ENCODE peak calls at places on chromosomes 12 and 14, in five cellular contexts. T, G, D, I and X are unnamed samples.

GRCh38 chr14:81331229-81332026 is 68.7 kb downstream of the STON2 start:
- DNase-seq in T (no peak), I (no peak), D (no peak), G (no peak), X (no peak)

GRCh38 chr12:89412665-89413064 is 60.4 kb upstream of the DUSP6 start:
- DNase-seq in G (no peak), D (no peak), I (no peak), T (no peak), X (no peak)

GRCh38 chr14:95496690-95497241 is 19.7 kb downstream of the SYNE3 start:
- DNase-seq in D (no peak), T (no peak), I (no peak), G (no peak), X (no peak)

GRCh38 chr12:65209655-65210043 is 40.3 kb downstream of the LEMD3 start:
- DNase-seq in D (no peak), I (no peak), G (no peak), T (no peak), X (no peak)

GRCh38 chr14:37230551-37231194 is 32.9 kb downstream of the MIPOL1 start:
- DNase-seq in T (no peak), D (peak; percentile 11), G (peak; percentile 90), I (no peak), X (no peak)

GRCh38 chr12:78192979-78193378 is 362.3 kb downstream of the NAV3 start:
- DNase-seq in T (no peak), G (no peak), D (no peak), I (no peak), X (no peak)

GRCh38 chr12:25677180-25677937 is 124.3 kb upstream of the LMNTD1 start:
- DNase-seq in I (no peak), D (no peak), G (no peak), T (no peak), X (no peak)

GRCh38 chr14:95701846-95702221 is 12.1 kb downstream of the TCL1A start:
- DNase-seq in I (no peak), D (no peak), G (no peak), T (no peak), X (no peak)

GRCh38 chr12:110253176-110253575 is 27.9 kb upstream of the ATP2A2 start:
- DNase-seq in D (peak; percentile 59), T (peak; percentile 33), G (no peak), I (no peak), X (no peak)

GRCh38 chr12:63845726-63846125 is 1.2 kb downstream of the SRGAP1 start:
- DNase-seq in I (no peak), T (peak; percentile 30), G (peak; percentile 88), D (peak; percentile 18), X (no peak)

GRCh38 chr12:93638954-93639353 is 38.2 kb upstream of the CRADD start:
- DNase-seq in D (no peak), G (no peak), T (no peak), I (no peak), X (no peak)

GRCh38 chr12:131537267-131537920 is 173.5 kb upstream of the SFSWAP start:
- DNase-seq in G (no peak), D (no peak), I (no peak), T (no peak), X (no peak)

GRCh38 chr14:102504302-102504950 is 5.2 kb downstream of the ANKRD9 start:
- DNase-seq in I (no peak), G (no peak), D (no peak), T (no peak), X (no peak)

GRCh38 chr12:47993491-47993890 is 10.8 kb downstream of the COL2A1 start:
- DNase-seq in T (no peak), I (no peak), G (no peak), D (no peak), X (no peak)

GRCh38 chr12:332581-333205 is 56.4 kb downstream of the KDM5A start:
- DNase-seq in I (no peak), T (no peak), D (no peak), G (no peak), X (no peak)

GRCh38 chr12:109715310-109716091 is 1.9 kb downstream of the FAM222A start:
- DNase-seq in I (no peak), D (peak; percentile 87), G (no peak), T (peak; percentile 51), X (no peak)

GRCh38 chr12:63319386-63319785 is 168.4 kb upstream of the AVPR1A start:
- DNase-seq in G (no peak), D (no peak), T (no peak), I (no peak), X (no peak)

GRCh38 chr14:51396222-51396815 is 156.3 kb downstream of the TMX1 start:
- DNase-seq in D (no peak), G (no peak), I (peak; percentile 46), T (peak; percentile 13), X (peak; percentile 78)

GRCh38 chr12:89353823-89354629 is 1.7 kb upstream of the DUSP6 start:
- DNase-seq in I (peak; percentile 80), D (peak; percentile 84), G (peak; percentile 85), T (peak; percentile 90), X (no peak)

GRCh38 chr14:90341784-90342183 is 10.0 kb upstream of the NRDE2 start:
- DNase-seq in G (no peak), I (no peak), T (no peak), D (no peak), X (no peak)

GRCh38 chr12:40684986-40685385 is 7.3 kb upstream of the CNTN1 start:
- DNase-seq in D (no peak), G (no peak), T (no peak), I (no peak), X (no peak)

GRCh38 chr12:15732341-15733061 is 56.7 kb downstream of the EPS8 start:
- DNase-seq in T (no peak), D (no peak), I (no peak), G (peak; percentile 58), X (no peak)

GRCh38 chr12:84912191-84913142 is at the start of gene SLC6A15:
- DNase-seq in G (no peak), D (peak; percentile 91), T (no peak), I (no peak), X (no peak)

GRCh38 chr12:57342207-57342691 is 88.6 kb downstream of the R3HDM2 start:
- DNase-seq in G (no peak), D (peak; percentile 48), T (no peak), I (no peak), X (no peak)

GRCh38 chr14:97697772-97698171 is 900.6 kb downstream of the VRK1 start:
- DNase-seq in T (no peak), I (no peak), G (no peak), D (no peak), X (no peak)

GRCh38 chr12:122094735-122095561 is 16.4 kb downstream of the MLXIP start:
- DNase-seq in D (no peak), I (no peak), T (no peak), G (no peak), X (no peak)

GRCh38 chr14:100223332-100224171 is 15.4 kb upstream of the YY1 start:
- DNase-seq in I (no peak), T (no peak), G (peak; percentile 84), D (no peak), X (no peak)

GRCh38 chr12:18907793-18908580 is 170.1 kb downstream of the CAPZA3 start:
- DNase-seq in G (no peak), I (no peak), T (no peak), D (no peak), X (no peak)

GRCh38 chr12:82803201-82803600 is 116.5 kb downstream of the TMTC2 start:
- DNase-seq in G (no peak), I (no peak), D (no peak), T (no peak), X (no peak)

GRCh38 chr12:43370299-43370698 is 181.7 kb downstream of the ADAMTS20 start:
- DNase-seq in D (no peak), T (no peak), G (peak; percentile 13), I (no peak), X (peak; percentile 13)

GRCh38 chr12:54463484-54463883 is 9.9 kb downstream of the GTSF1 start:
- DNase-seq in D (no peak), T (no peak), I (no peak), G (no peak), X (no peak)

GRCh38 chr12:54471793-54472192 is 1.6 kb downstream of the GTSF1 start:
- DNase-seq in G (no peak), D (no peak), I (no peak), T (no peak), X (no peak)

GRCh38 chr12:54463034-54463433 is 10.4 kb downstream of the GTSF1 start:
- DNase-seq in T (no peak), G (no peak), I (no peak), D (no peak), X (no peak)

GRCh38 chr12:54460317-54460935 is 13.0 kb downstream of the GTSF1 start:
- DNase-seq in I (no peak), G (no peak), T (no peak), D (no peak), X (no peak)

GRCh38 chr12:54465857-54466499 is 7.4 kb downstream of the GTSF1 start:
- DNase-seq in T (no peak), I (no peak), G (no peak), D (no peak), X (no peak)
- H3K27me3 ChIP-seq in T (peaks cover 25% of the 10 kb centered on the region), I (no peaks in the 10 kb centered on the region), G (no peaks in the 10 kb centered on the region), D (peaks cover 18% of the 10 kb centered on the region), X (peaks cover 28% of the 10 kb centered on the region)

DNA sequence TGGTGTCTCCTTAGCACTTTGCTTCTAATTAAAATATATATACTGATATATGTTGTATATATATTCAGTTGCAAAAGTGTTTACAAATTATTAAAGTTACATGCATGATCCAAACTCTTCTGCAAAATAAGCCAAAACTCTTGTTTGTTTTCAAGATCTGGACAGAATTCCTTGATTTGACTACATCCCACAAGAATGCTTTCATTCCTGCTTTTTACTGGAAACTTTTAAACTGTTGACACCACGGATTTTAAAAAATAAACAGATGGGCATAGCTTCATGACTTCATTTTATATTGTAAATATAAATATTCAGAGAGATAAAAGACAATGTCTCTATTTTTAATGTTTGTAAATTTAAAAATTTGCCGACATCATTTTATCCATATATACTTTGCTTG is 134.2 kb upstream of the DCN start:
- DNase-seq in I (no peak), D (no peak), G (no peak), T (no peak), X (no peak)
- TF ChIP-seq POLR2AphosphoS5 in I (no peak), D (no peak), G (no peak), T (no peak), X (no peak)

DNA sequence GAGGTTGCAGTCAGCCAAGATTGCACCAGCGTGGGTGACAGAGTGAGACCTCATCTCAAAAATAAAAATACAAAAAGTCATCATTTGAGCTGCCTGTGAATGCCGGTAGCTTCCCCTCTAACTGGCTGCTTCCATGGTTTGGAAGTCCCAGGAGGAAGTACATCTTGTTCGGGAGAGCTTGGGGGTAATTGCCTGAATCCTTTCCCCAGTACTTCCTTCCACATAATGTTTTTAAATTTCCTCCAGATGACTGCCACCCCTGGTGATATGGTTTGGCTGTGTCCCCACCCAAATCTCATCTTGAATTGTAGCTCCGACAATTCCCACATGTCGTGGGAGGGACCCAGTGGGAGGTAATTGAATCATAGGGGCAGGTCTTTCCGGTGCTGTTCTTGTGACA is 87.3 kb downstream of the SPRING1 start:
- DNase-seq in D (no peak), I (no peak), G (no peak), T (no peak), X (no peak)
- H3K9me3 ChIP-seq in D (no peaks in the 10 kb centered on the region), I (no peaks in the 10 kb centered on the region), G (no peaks in the 10 kb centered on the region), T (no peaks in the 10 kb centered on the region), X (no peaks in the 10 kb centered on the region)

DNA sequence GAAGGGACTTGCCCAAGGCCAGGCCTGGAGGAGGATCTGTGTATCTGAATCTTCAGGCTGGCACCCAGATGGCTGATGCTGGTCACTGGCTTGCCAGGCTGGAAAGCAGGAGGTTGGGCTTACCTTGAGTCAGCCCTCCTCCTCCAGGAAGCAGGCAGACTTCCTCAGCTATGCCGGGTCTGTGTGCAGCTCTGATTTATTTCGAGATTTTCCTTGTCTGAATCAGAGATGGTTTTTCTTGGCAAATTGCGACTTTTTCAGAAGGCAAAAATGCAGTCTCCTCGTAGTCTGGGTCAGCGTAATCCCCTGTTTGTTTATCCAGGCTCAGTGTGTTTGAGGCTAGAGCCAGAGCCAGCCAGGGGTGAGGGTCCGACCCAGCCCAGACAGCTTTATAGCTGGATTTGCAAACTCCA is 48.9 kb downstream of the SMOC1 start:
- DNase-seq in T (no peak), G (no peak), D (no peak), I (no peak), X (no peak)
- H3K27me3 ChIP-seq in T (no peaks in the 10 kb centered on the region), G (no peaks in the 10 kb centered on the region), D (no peaks in the 10 kb centered on the region), I (no peaks in the 10 kb centered on the region), X (peaks cover 4% of the 10 kb centered on the region)